ENCODE peak calls at places on chromosomes 1 and 21, in four cellular contexts. One of them, this sample, is unnamed. For H3K27me3 and H3K9me3, the result is how much of the 10 kb centered on the place peaks cover.

GRCh38 chr21:35886887-35887286 is 173.4 kb downstream of the SETD4 start:
- DNase-seq in lung: no peak
- DNase-seq in thoracic aorta: no peak
- DNase-seq in stomach: no peak
- DNase-seq in this sample: no peak

GRCh38 chr1:9397984-9398526 is 105.4 kb downstream of the SPSB1 start:
- DNase-seq in lung: no peak
- DNase-seq in thoracic aorta: no peak
- DNase-seq in stomach: no peak
- DNase-seq in this sample: no peak

GRCh38 chr1:209030454-209031167 is 552.9 kb upstream of the CAMK1G start:
- DNase-seq in lung: peak
- DNase-seq in thoracic aorta: no peak
- DNase-seq in stomach: no peak
- DNase-seq in this sample: no peak

GRCh38 chr1:169900567-169900966 is 6.9 kb upstream of the SCYL3 start:
- DNase-seq in lung: no peak
- DNase-seq in thoracic aorta: no peak
- DNase-seq in stomach: no peak
- DNase-seq in this sample: no peak

GRCh38 chr1:19828546-19828945 is 13.5 kb upstream of the RNF186 start:
- DNase-seq in lung: no peak
- DNase-seq in thoracic aorta: no peak
- DNase-seq in stomach: no peak
- DNase-seq in this sample: no peak

GRCh38 chr1:26799479-26800133 is 11.9 kb downstream of the PIGV start:
- DNase-seq in lung: no peak
- DNase-seq in thoracic aorta: no peak
- DNase-seq in stomach: no peak
- DNase-seq in this sample: peak

GRCh38 chr21:28818663-28819278 is 173.9 kb downstream of the LTN1 start:
- DNase-seq in lung: no peak
- DNase-seq in thoracic aorta: no peak
- DNase-seq in stomach: no peak
- DNase-seq in this sample: no peak

GRCh38 chr1:208219659-208220282 is 24.4 kb downstream of the PLXNA2 start:
- DNase-seq in lung: no peak
- DNase-seq in thoracic aorta: no peak
- DNase-seq in stomach: no peak
- DNase-seq in this sample: no peak

GRCh38 chr1:50981741-50982140 is 11.7 kb downstream of the CDKN2C start:
- DNase-seq in lung: no peak
- DNase-seq in thoracic aorta: no peak
- DNase-seq in stomach: no peak
- DNase-seq in this sample: no peak

GRCh38 chr1:48777219-48777895 is 666 bp upstream of the BEND5 start:
- DNase-seq in lung: peak
- DNase-seq in thoracic aorta: no peak
- DNase-seq in stomach: peak
- DNase-seq in this sample: peak

GRCh38 chr1:211723273-211723672 is 47.9 kb upstream of the NEK2 start:
- DNase-seq in lung: no peak
- DNase-seq in thoracic aorta: no peak
- DNase-seq in stomach: no peak
- DNase-seq in this sample: no peak

GRCh38 chr1:119080586-119080985 is 59.9 kb downstream of the WARS2 start:
- DNase-seq in lung: no peak
- DNase-seq in thoracic aorta: no peak
- DNase-seq in stomach: no peak
- DNase-seq in this sample: no peak

GRCh38 chr1:54273092-54273836 is 73.3 kb downstream of the MRPL37 start:
- DNase-seq in lung: peak
- DNase-seq in thoracic aorta: peak
- DNase-seq in stomach: peak
- DNase-seq in this sample: no peak

GRCh38 chr1:51331206-51332100 is 1.1 kb upstream of the TTC39A start:
- DNase-seq in lung: peak
- DNase-seq in thoracic aorta: no peak
- DNase-seq in stomach: peak
- DNase-seq in this sample: peak

GRCh38 chr1:17306921-17307320 is 1.1 kb upstream of the PADI4 start:
- DNase-seq in lung: no peak
- DNase-seq in thoracic aorta: no peak
- DNase-seq in stomach: no peak
- DNase-seq in this sample: no peak

GRCh38 chr1:51966559-51966958 is 23.9 kb downstream of the RAB3B start:
- DNase-seq in lung: no peak
- DNase-seq in thoracic aorta: no peak
- DNase-seq in stomach: no peak
- DNase-seq in this sample: no peak

GRCh38 chr1:227726318-227726717 is 8.8 kb downstream of the JMJD4 start:
- DNase-seq in lung: no peak
- DNase-seq in thoracic aorta: no peak
- DNase-seq in stomach: no peak
- DNase-seq in this sample: no peak

GRCh38 chr21:15935530-15935929 is 205.7 kb downstream of the USP25 start:
- DNase-seq in lung: no peak
- DNase-seq in thoracic aorta: no peak
- DNase-seq in stomach: no peak
- DNase-seq in this sample: no peak

GRCh38 chr1:26161408-26162219 is 2.7 kb downstream of the FAM110D start:
- DNase-seq in lung: peak
- DNase-seq in thoracic aorta: no peak
- DNase-seq in stomach: peak
- DNase-seq in this sample: no peak

GRCh38 chr1:20584890-20585289 is 4.0 kb upstream of the CDA start:
- DNase-seq in lung: no peak
- DNase-seq in thoracic aorta: no peak
- DNase-seq in stomach: no peak
- DNase-seq in this sample: no peak

GRCh38 chr1:44905276-44905675 is 62.2 kb upstream of the PTCH2 start:
- DNase-seq in lung: no peak
- DNase-seq in thoracic aorta: no peak
- DNase-seq in stomach: no peak
- DNase-seq in this sample: no peak

GRCh38 chr1:67575861-67576260 is 109.1 kb upstream of the GADD45A start:
- DNase-seq in lung: no peak
- DNase-seq in thoracic aorta: no peak
- DNase-seq in stomach: no peak
- DNase-seq in this sample: peak

GRCh38 chr1:12342261-12343003 is 112.6 kb downstream of the VPS13D start:
- DNase-seq in lung: no peak
- DNase-seq in thoracic aorta: no peak
- DNase-seq in stomach: no peak
- DNase-seq in this sample: no peak

GRCh38 chr1:160996195-160996594 is 24.8 kb downstream of the F11R start:
- DNase-seq in lung: no peak
- DNase-seq in thoracic aorta: no peak
- DNase-seq in stomach: no peak
- DNase-seq in this sample: no peak

GRCh38 chr1:204431310-204432184 is 19.9 kb upstream of the PPP1R15B start:
- DNase-seq in lung: peak
- DNase-seq in thoracic aorta: peak
- DNase-seq in stomach: peak
- DNase-seq in this sample: peak

GRCh38 chr1:190475394-190476250 is 2.0 kb downstream of the BRINP3 start:
- DNase-seq in lung: no peak
- DNase-seq in thoracic aorta: no peak
- DNase-seq in stomach: no peak
- DNase-seq in this sample: no peak

GRCh38 chr1:65467536-65467935 is 47.1 kb downstream of the LEPR start:
- DNase-seq in lung: no peak
- DNase-seq in thoracic aorta: no peak
- DNase-seq in stomach: peak
- DNase-seq in this sample: no peak

GRCh38 chr21:45393021-45393420 is 11.9 kb upstream of the COL18A1 start:
- DNase-seq in lung: no peak
- DNase-seq in thoracic aorta: no peak
- DNase-seq in stomach: no peak
- DNase-seq in this sample: no peak

GRCh38 chr1:82762829-82763532 is 962.2 kb downstream of the ADGRL2 start:
- DNase-seq in lung: no peak
- DNase-seq in thoracic aorta: no peak
- DNase-seq in stomach: no peak
- DNase-seq in this sample: no peak

GRCh38 chr1:224407546-224408293 is 26.9 kb downstream of the WDR26 start:
- DNase-seq in lung: no peak
- DNase-seq in thoracic aorta: no peak
- DNase-seq in stomach: no peak
- DNase-seq in this sample: no peak

GRCh38 chr1:103191327-103191726 is 83.0 kb upstream of the COL11A1 start:
- DNase-seq in lung: no peak
- DNase-seq in thoracic aorta: no peak
- DNase-seq in stomach: no peak
- DNase-seq in this sample: no peak

GRCh38 chr1:60560701-60561100 is 487.1 kb upstream of the C1orf87 start:
- DNase-seq in lung: no peak
- DNase-seq in thoracic aorta: no peak
- DNase-seq in stomach: no peak
- DNase-seq in this sample: no peak

GRCh38 chr1:59150537-59151386 is 146.1 kb upstream of the FGGY start:
- DNase-seq in lung: peak
- DNase-seq in thoracic aorta: peak
- DNase-seq in stomach: peak
- DNase-seq in this sample: no peak

GRCh38 chr21:38831526-38832467 is 26.1 kb downstream of the ETS2 start:
- DNase-seq in lung: peak
- DNase-seq in thoracic aorta: peak
- DNase-seq in stomach: peak
- DNase-seq in this sample: peak

GRCh38 chr1:39933956-39934941 is 20.7 kb upstream of the MFSD2A start:
- DNase-seq in lung: peak
- DNase-seq in thoracic aorta: peak
- DNase-seq in stomach: peak
- DNase-seq in this sample: peak

GRCh38 chr1:112904071-112904830 is 51.7 kb downstream of the SLC16A1 start:
- DNase-seq in lung: no peak
- DNase-seq in thoracic aorta: no peak
- DNase-seq in stomach: no peak
- DNase-seq in this sample: no peak

GRCh38 chr1:230565141-230565540 is 77.1 kb upstream of the COG2 start:
- DNase-seq in lung: no peak
- DNase-seq in thoracic aorta: no peak
- DNase-seq in stomach: no peak
- DNase-seq in this sample: no peak

GRCh38 chr1:47416319-47417128 is 439 bp downstream of the FOXE3 start:
- DNase-seq in lung: no peak
- DNase-seq in thoracic aorta: no peak
- DNase-seq in stomach: no peak
- DNase-seq in this sample: no peak

GRCh38 chr1:47418681-47419272 is 2.7 kb downstream of the FOXE3 start:
- DNase-seq in lung: no peak
- DNase-seq in thoracic aorta: no peak
- DNase-seq in stomach: no peak
- DNase-seq in this sample: no peak

GRCh38 chr1:47418122-47418521 is 2.0 kb downstream of the FOXE3 start:
- DNase-seq in lung: no peak
- DNase-seq in thoracic aorta: no peak
- DNase-seq in stomach: no peak
- DNase-seq in this sample: no peak

GRCh38 chr1:47417129-47418044 is 1.3 kb downstream of the FOXE3 start:
- DNase-seq in lung: no peak
- DNase-seq in thoracic aorta: no peak
- DNase-seq in stomach: no peak
- DNase-seq in this sample: no peak

GRCh38 chr1:47415728-47416318 is at the start of gene FOXE3:
- DNase-seq in lung: no peak
- DNase-seq in thoracic aorta: no peak
- DNase-seq in stomach: no peak
- DNase-seq in this sample: no peak
- H3K4me3 ChIP-seq in lung: peak
- H3K4me3 ChIP-seq in thoracic aorta: peak
- H3K4me3 ChIP-seq in stomach: peak
- H3K4me3 ChIP-seq in this sample: no peak

DNA sequence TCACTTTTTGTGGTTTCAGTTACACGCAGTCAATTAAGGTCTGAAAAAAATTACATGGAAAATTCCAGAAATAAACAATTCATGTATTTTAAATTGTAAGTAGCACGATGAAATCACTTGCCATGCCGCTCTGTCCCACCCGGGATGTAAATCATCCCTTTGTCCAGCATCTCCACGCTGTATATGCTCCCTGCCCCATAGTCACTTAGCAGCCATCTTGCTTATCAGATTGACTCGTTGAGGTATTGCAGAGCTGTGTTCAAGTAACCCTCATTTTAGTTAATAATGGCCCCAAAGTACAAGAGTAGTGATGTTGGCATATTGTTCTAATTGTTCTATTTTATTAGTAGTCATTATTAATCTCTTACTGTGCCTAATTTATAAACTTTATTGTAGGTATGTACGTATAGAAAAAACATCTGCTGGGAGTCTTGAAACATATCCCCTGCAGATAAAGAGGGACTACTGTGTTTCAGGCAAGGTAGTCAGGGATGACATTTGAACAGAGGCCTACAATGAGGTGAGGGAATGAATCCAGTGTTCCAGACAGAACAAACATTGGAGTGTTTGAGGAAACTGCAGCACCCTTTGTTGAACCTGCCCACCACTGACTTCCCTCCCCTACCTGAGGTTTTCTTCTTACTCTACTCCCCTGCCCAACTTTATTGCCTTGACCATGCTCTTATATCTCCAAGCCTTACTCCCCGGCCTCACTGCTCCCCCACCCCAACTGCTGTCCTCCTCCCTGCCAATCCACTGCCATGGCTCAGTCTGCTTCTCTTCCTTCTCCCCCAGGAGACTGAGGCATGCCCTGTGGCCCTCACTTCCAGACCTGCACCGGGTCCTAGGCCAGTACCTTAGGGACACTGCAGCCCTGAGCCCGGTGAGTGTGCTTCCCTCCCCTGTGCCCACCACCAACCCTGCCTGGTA is 7.1 kb upstream of the CDC20 start:
- DNase-seq in lung: no peak
- DNase-seq in thoracic aorta: no peak
- DNase-seq in stomach: no peak
- DNase-seq in this sample: no peak
- H3K27me3 ChIP-seq in lung: under half
- H3K27me3 ChIP-seq in thoracic aorta: under half
- H3K27me3 ChIP-seq in stomach: under half
- H3K27me3 ChIP-seq in this sample: under half

DNA sequence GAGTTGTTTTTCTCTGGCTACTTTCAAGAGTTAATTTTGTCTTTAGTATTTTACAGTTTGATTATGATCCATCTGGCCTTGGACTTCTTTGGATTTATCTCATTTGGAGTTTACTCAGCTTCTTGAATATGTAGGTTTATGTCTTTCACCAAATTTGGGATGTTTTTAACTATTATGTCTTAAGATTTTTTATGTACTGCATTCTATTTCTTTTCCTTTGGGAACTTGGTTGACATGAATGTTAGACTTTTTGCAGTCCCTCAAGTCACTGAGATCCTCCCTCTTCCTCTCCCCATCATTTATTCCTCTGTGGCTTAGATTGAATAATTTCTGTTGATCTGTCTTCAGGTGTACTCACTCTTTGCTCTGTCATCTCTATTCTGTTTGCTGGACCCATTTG is 112.0 kb downstream of the XPR1 start:
- DNase-seq in lung: no peak
- DNase-seq in thoracic aorta: no peak
- DNase-seq in stomach: no peak
- DNase-seq in this sample: no peak
- H3K9me3 ChIP-seq in lung: under half
- H3K9me3 ChIP-seq in thoracic aorta: under half
- H3K9me3 ChIP-seq in stomach: under half
- H3K9me3 ChIP-seq in this sample: under half

GRCh38 chr1:181187596-181188126 is 99.2 kb downstream of the IER5 start:
- DNase-seq in lung: no peak
- DNase-seq in thoracic aorta: no peak
- DNase-seq in stomach: no peak
- DNase-seq in this sample: no peak
- H3K4me3 ChIP-seq in lung: no peak
- H3K4me3 ChIP-seq in thoracic aorta: no peak
- H3K4me3 ChIP-seq in stomach: no peak
- H3K4me3 ChIP-seq in this sample: no peak